ENCODE peak calls at places on chromosomes 3 and 15, in four cellular contexts. One of them, this sample, is unnamed.

GRCh38 chr3:194556086-194557056 is 69.6 kb upstream of the ATP13A3 start:
- DNase-seq in HepG2: peak
- DNase-seq in WTC11: no peak
- DNase-seq in K562: peak
- DNase-seq in this sample: no peak

GRCh38 chr15:80464952-80465645 is 60.9 kb downstream of the ARNT2 start:
- DNase-seq in HepG2: peak
- DNase-seq in K562: no peak
- DNase-seq in WTC11: no peak
- DNase-seq in this sample: no peak

GRCh38 chr3:194032828-194033435 is 103.0 kb upstream of the HES1 start:
- DNase-seq in K562: no peak
- DNase-seq in HepG2: no peak
- DNase-seq in WTC11: no peak
- DNase-seq in this sample: no peak

GRCh38 chr3:47989981-47990440 is 26.2 kb downstream of the MAP4 start:
- DNase-seq in WTC11: peak
- DNase-seq in HepG2: peak
- DNase-seq in K562: peak
- DNase-seq in this sample: peak

GRCh38 chr3:54859204-54859603 is 68.7 kb downstream of the LRTM1 start:
- DNase-seq in HepG2: no peak
- DNase-seq in WTC11: no peak
- DNase-seq in K562: no peak
- DNase-seq in this sample: no peak

GRCh38 chr3:17749281-17749680 is 6.8 kb upstream of the TBC1D5 start:
- DNase-seq in WTC11: no peak
- DNase-seq in HepG2: no peak
- DNase-seq in K562: no peak
- DNase-seq in this sample: no peak

GRCh38 chr15:85289677-85290365 is 90.6 kb upstream of the AKAP13 start:
- DNase-seq in K562: no peak
- DNase-seq in HepG2: peak
- DNase-seq in WTC11: no peak
- DNase-seq in this sample: no peak

GRCh38 chr3:187968883-187969580 is 184.9 kb upstream of the LPP start:
- DNase-seq in K562: no peak
- DNase-seq in HepG2: peak
- DNase-seq in WTC11: no peak
- DNase-seq in this sample: no peak

GRCh38 chr15:76058714-76059319 is 968 bp upstream of the TMEM266 start:
- DNase-seq in HepG2: peak
- DNase-seq in K562: peak
- DNase-seq in WTC11: peak
- DNase-seq in this sample: peak

GRCh38 chr3:53040361-53040820 is 5.5 kb downstream of the SFMBT1 start:
- DNase-seq in K562: no peak
- DNase-seq in WTC11: no peak
- DNase-seq in HepG2: peak
- DNase-seq in this sample: no peak

GRCh38 chr15:62059818-62060115 is 480 bp downstream of the VPS13C start:
- DNase-seq in WTC11: peak
- DNase-seq in HepG2: peak
- DNase-seq in K562: no peak
- DNase-seq in this sample: peak

GRCh38 chr15:93152951-93153350 is 63.9 kb upstream of the RGMA start:
- DNase-seq in K562: no peak
- DNase-seq in WTC11: no peak
- DNase-seq in HepG2: no peak
- DNase-seq in this sample: no peak

GRCh38 chr3:46693038-46693896 is at the start of gene ALS2CL:
- DNase-seq in K562: peak
- DNase-seq in HepG2: no peak
- DNase-seq in WTC11: peak
- DNase-seq in this sample: no peak

GRCh38 chr3:53705774-53706173 is 140.4 kb downstream of the CHDH start:
- DNase-seq in WTC11: no peak
- DNase-seq in HepG2: no peak
- DNase-seq in K562: no peak
- DNase-seq in this sample: no peak

GRCh38 chr3:18987070-18987469 is 161.2 kb upstream of the KCNH8 start:
- DNase-seq in HepG2: no peak
- DNase-seq in K562: no peak
- DNase-seq in WTC11: no peak
- DNase-seq in this sample: no peak

GRCh38 chr15:32818758-32819405 is 101.1 kb downstream of the GREM1 start:
- DNase-seq in HepG2: no peak
- DNase-seq in K562: no peak
- DNase-seq in WTC11: no peak
- DNase-seq in this sample: no peak

GRCh38 chr3:13500133-13500885 is 20.2 kb downstream of the HDAC11 start:
- DNase-seq in WTC11: peak
- DNase-seq in K562: peak
- DNase-seq in HepG2: no peak
- DNase-seq in this sample: no peak

GRCh38 chr3:65972765-65973164 is 66.0 kb downstream of the MAGI1 start:
- DNase-seq in WTC11: no peak
- DNase-seq in K562: no peak
- DNase-seq in HepG2: no peak
- DNase-seq in this sample: no peak

GRCh38 chr3:141981084-141981483 is 104.6 kb downstream of the ATP1B3 start:
- DNase-seq in K562: no peak
- DNase-seq in HepG2: no peak
- DNase-seq in WTC11: no peak
- DNase-seq in this sample: no peak

GRCh38 chr15:39499701-39500100 is 81.2 kb upstream of the THBS1 start:
- DNase-seq in WTC11: no peak
- DNase-seq in HepG2: no peak
- DNase-seq in K562: no peak
- DNase-seq in this sample: no peak

GRCh38 chr15:43440721-43441281 is 52.2 kb downstream of the TP53BP1 start:
- DNase-seq in HepG2: peak
- DNase-seq in K562: peak
- DNase-seq in WTC11: no peak
- DNase-seq in this sample: peak

GRCh38 chr3:89098964-89099585 is 8.3 kb upstream of the EPHA3 start:
- DNase-seq in HepG2: peak
- DNase-seq in K562: peak
- DNase-seq in WTC11: peak
- DNase-seq in this sample: no peak

GRCh38 chr15:92118936-92119325 is 265.4 kb downstream of the SLCO3A1 start:
- DNase-seq in HepG2: no peak
- DNase-seq in K562: no peak
- DNase-seq in WTC11: no peak
- DNase-seq in this sample: no peak

GRCh38 chr15:66931768-66932633 is 133.4 kb upstream of the SMAD3 start:
- DNase-seq in K562: no peak
- DNase-seq in WTC11: peak
- DNase-seq in HepG2: peak
- DNase-seq in this sample: no peak

GRCh38 chr15:34239151-34239761 is 14.4 kb downstream of the EMC4 start:
- DNase-seq in HepG2: peak
- DNase-seq in WTC11: no peak
- DNase-seq in K562: no peak
- DNase-seq in this sample: no peak

GRCh38 chr3:52532517-52532837 is 1.2 kb downstream of the NT5DC2 start:
- DNase-seq in K562: peak
- DNase-seq in WTC11: peak
- DNase-seq in HepG2: peak
- DNase-seq in this sample: no peak

GRCh38 chr3:53464424-53464823 is 30.0 kb upstream of the CACNA1D start:
- DNase-seq in K562: no peak
- DNase-seq in WTC11: no peak
- DNase-seq in HepG2: peak
- DNase-seq in this sample: no peak

GRCh38 chr3:61451841-61452240 is 109.5 kb upstream of the PTPRG start:
- DNase-seq in WTC11: no peak
- DNase-seq in K562: no peak
- DNase-seq in HepG2: no peak
- DNase-seq in this sample: no peak

GRCh38 chr3:30188713-30189112 is 417.7 kb upstream of the TGFBR2 start:
- DNase-seq in K562: no peak
- DNase-seq in HepG2: no peak
- DNase-seq in WTC11: no peak
- DNase-seq in this sample: no peak

GRCh38 chr3:184786271-184787010 is 25.5 kb upstream of the VPS8 start:
- DNase-seq in HepG2: no peak
- DNase-seq in K562: no peak
- DNase-seq in WTC11: no peak
- DNase-seq in this sample: no peak
- TF ChIP-seq NR2C2 in HepG2: no peak
- TF ChIP-seq NR2C2 in K562: no peak
- TF ChIP-seq NR2C2 in WTC11: no peak
- TF ChIP-seq NR2C2 in this sample: no peak

DNA sequence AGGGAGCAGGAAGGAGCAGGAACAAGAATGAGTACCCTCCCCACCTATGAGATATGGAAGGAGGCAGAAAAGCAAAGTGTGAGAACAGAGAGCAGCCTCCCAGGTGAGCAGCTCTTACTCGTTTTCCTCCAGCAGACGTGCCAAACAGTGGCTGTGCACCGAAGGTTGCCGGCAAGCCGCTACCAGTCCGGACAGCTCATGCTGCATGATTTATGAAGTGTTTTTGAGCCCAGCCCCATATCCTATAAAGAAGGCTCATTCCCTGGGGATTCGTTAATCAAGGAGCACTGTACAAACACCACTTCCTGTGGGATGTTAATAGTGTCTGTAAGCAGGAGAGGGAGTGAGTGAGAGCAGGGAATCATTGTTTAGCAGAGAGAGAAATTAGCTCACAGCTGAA is 118.3 kb upstream of the FOXB1 start:
- DNase-seq in HepG2: no peak
- DNase-seq in K562: no peak
- DNase-seq in WTC11: no peak
- DNase-seq in this sample: no peak
- TF ChIP-seq NR2C2 in HepG2: no peak
- TF ChIP-seq NR2C2 in K562: no peak
- TF ChIP-seq NR2C2 in WTC11: no peak
- TF ChIP-seq NR2C2 in this sample: no peak

GRCh38 chr3:124133366-124133940 is 141.5 kb upstream of the ROPN1 start:
- DNase-seq in WTC11: no peak
- DNase-seq in HepG2: no peak
- DNase-seq in K562: no peak
- DNase-seq in this sample: no peak

GRCh38 chr3:124138148-124138547 is 146.2 kb upstream of the ROPN1 start:
- DNase-seq in WTC11: no peak
- DNase-seq in HepG2: no peak
- DNase-seq in K562: no peak
- DNase-seq in this sample: no peak

GRCh38 chr3:124140751-124141150 is 148.8 kb upstream of the ROPN1 start:
- DNase-seq in HepG2: no peak
- DNase-seq in K562: no peak
- DNase-seq in WTC11: no peak
- DNase-seq in this sample: no peak

GRCh38 chr3:124132813-124133212 is 140.9 kb upstream of the ROPN1 start:
- DNase-seq in HepG2: no peak
- DNase-seq in K562: no peak
- DNase-seq in WTC11: no peak
- DNase-seq in this sample: no peak

GRCh38 chr3:124137264-124137663 is 145.3 kb upstream of the ROPN1 start:
- DNase-seq in WTC11: no peak
- DNase-seq in HepG2: no peak
- DNase-seq in K562: no peak
- DNase-seq in this sample: no peak
- TF ChIP-seq NR2C2 in WTC11: no peak
- TF ChIP-seq NR2C2 in HepG2: no peak
- TF ChIP-seq NR2C2 in K562: no peak
- TF ChIP-seq NR2C2 in this sample: no peak

GRCh38 chr3:76026379-76026778 is 241.0 kb upstream of the ZNF717 start:
- DNase-seq in K562: no peak
- DNase-seq in WTC11: no peak
- DNase-seq in HepG2: no peak
- DNase-seq in this sample: no peak
- TF ChIP-seq NR2C2 in K562: no peak
- TF ChIP-seq NR2C2 in WTC11: no peak
- TF ChIP-seq NR2C2 in HepG2: no peak
- TF ChIP-seq NR2C2 in this sample: no peak

GRCh38 chr3:114863848-114864247 is 283.2 kb downstream of the ZBTB20 start:
- DNase-seq in HepG2: no peak
- DNase-seq in WTC11: no peak
- DNase-seq in K562: no peak
- DNase-seq in this sample: no peak

GRCh38 chr3:114866430-114866829 is 280.7 kb downstream of the ZBTB20 start:
- DNase-seq in HepG2: no peak
- DNase-seq in WTC11: no peak
- DNase-seq in K562: no peak
- DNase-seq in this sample: no peak

GRCh38 chr3:114872056-114872455 is 275.0 kb downstream of the ZBTB20 start:
- DNase-seq in HepG2: no peak
- DNase-seq in K562: no peak
- DNase-seq in WTC11: no peak
- DNase-seq in this sample: no peak

GRCh38 chr3:114867359-114867758 is 279.7 kb downstream of the ZBTB20 start:
- DNase-seq in K562: no peak
- DNase-seq in HepG2: no peak
- DNase-seq in WTC11: no peak
- DNase-seq in this sample: no peak

DNA sequence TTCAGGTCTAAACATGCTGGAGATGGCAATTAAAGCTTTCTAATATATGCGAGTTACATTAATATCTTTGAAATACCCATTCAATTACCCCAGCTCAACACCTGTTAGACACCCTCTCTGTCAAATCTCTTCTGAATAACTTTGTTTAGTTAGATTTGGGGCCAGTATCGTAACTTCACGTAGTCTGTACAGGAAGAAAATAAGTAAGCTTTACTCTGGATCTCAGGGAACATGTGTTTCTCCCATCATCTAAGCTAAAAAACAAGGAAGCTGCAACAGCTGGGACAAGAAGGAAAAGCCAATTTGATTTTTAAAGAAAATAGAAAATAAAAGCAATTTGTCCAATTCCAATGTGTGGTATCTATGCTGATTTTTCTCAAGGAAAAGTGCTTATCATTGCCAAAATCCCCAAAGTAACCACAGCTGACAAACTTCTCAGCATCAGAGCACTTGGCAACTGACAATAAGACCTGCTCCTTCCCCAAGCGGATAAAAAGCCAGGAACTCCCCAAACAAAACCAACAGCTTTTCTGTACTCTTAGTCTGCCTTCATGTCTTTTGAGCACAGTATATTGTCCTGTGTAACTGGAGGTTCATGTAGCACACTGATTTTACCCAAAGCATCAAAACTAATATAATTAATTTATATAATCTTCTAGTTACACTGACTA is 279.1 kb downstream of the ZBTB20 start:
- DNase-seq in HepG2: no peak
- DNase-seq in WTC11: no peak
- DNase-seq in K562: no peak
- DNase-seq in this sample: no peak
- TF ChIP-seq NR2C2 in HepG2: no peak
- TF ChIP-seq NR2C2 in WTC11: no peak
- TF ChIP-seq NR2C2 in K562: no peak
- TF ChIP-seq NR2C2 in this sample: no peak

GRCh38 chr3:112776000-112776399 is 70.7 kb downstream of the CD200R1L start:
- DNase-seq in K562: no peak
- DNase-seq in HepG2: no peak
- DNase-seq in WTC11: no peak
- DNase-seq in this sample: no peak
- TF ChIP-seq NR2C2 in K562: no peak
- TF ChIP-seq NR2C2 in HepG2: no peak
- TF ChIP-seq NR2C2 in WTC11: no peak
- TF ChIP-seq NR2C2 in this sample: no peak

This sample was measured in GM12878.